ENCODE peak calls at places on chromosome 2, in nine cellular contexts. Q is H54; B is Calu3; T is activated T-helper 1 cell treated with anti-CD3 and anti-CD28 coated beads, Interleukin-2, amount 50 U/mL, for 16 hours; X is activated effector memory CD4-positive, alpha-beta T cell treated with anti-CD3 and anti-CD28 coated beads, Interleukin-2, amount 50 U/mL, for 16 hours; U is Daoy; A is activated CD8-positive, alpha-beta memory T cell treated with anti-CD3 and anti-CD28 coated beads for 24 hours; G is HS-5; D is HT1080. S is an unnamed sample.

GRCh38 chr2:178363252-178363651 is 87.7 kb downstream of the PRKRA start:
- DNase-seq in Q (peak; percentile 15), B (peak; percentile 48), T (no peak), X (no peak), U (no peak), A (no peak), G (no peak), D (peak; percentile 46), S (peak; percentile 88)

GRCh38 chr2:167946367-167946955 is 300.9 kb downstream of the STK39 start:
- DNase-seq in Q (no peak), B (no peak), T (no peak), X (no peak), U (no peak), A (no peak), G (no peak), D (no peak), S (no peak)

GRCh38 chr2:239257511-239257937 is 143.3 kb downstream of the HDAC4 start:
- DNase-seq in Q (peak; percentile 73), B (no peak), T (no peak), X (no peak), U (peak; percentile 84), A (no peak), G (peak; percentile 66), D (peak; percentile 79), S (peak; percentile 80)

GRCh38 chr2:120803764-120804335 is 68.2 kb downstream of the GLI2 start:
- DNase-seq in Q (no peak), B (no peak), T (no peak), X (no peak), U (peak; percentile 46), A (no peak), G (no peak), D (no peak), S (peak; percentile 35)

GRCh38 chr2:647003-647560 is 30.1 kb downstream of the TMEM18 start:
- DNase-seq in Q (no peak), B (no peak), T (no peak), X (peak; percentile 48), U (no peak), A (peak; percentile 32), G (no peak), D (no peak), S (no peak)

GRCh38 chr2:5985551-5986229 is 293.5 kb downstream of the SOX11 start:
- DNase-seq in Q (no peak), B (no peak), T (no peak), X (no peak), U (no peak), A (no peak), G (no peak), D (no peak), S (no peak)

GRCh38 chr2:229780856-229781773 is 66.8 kb upstream of the DNER start:
- DNase-seq in Q (peak; percentile 20), B (no peak), T (no peak), X (no peak), U (peak; percentile 15), A (no peak), G (peak; percentile 36), D (peak; percentile 59), S (peak; percentile 54)

GRCh38 chr2:46643493-46643892 is 164.1 kb downstream of the TMEM247 start:
- DNase-seq in Q (no peak), B (peak; percentile 27), T (no peak), X (no peak), U (no peak), A (no peak), G (no peak), D (peak; percentile 20), S (no peak)

GRCh38 chr2:151973013-151973900 is 125.6 kb downstream of the CACNB4 start:
- DNase-seq in Q (no peak), B (no peak), T (no peak), X (no peak), U (no peak), A (no peak), G (no peak), D (no peak), S (no peak)

GRCh38 chr2:241818229-241818942 is 9.4 kb downstream of the NEU4 start:
- DNase-seq in Q (no peak), B (no peak), T (no peak), X (no peak), U (no peak), A (peak; percentile 49), G (no peak), D (no peak), S (no peak)

GRCh38 chr2:230739961-230740360 is 27.3 kb downstream of the CAB39 start:
- DNase-seq in Q (no peak), B (no peak), T (no peak), X (no peak), U (no peak), A (no peak), G (no peak), D (no peak), S (no peak)

GRCh38 chr2:73020306-73020656 is 51.2 kb downstream of the SFXN5 start:
- DNase-seq in Q (no peak), B (no peak), T (no peak), X (peak; percentile 41), U (no peak), A (peak; percentile 17), G (no peak), D (no peak), S (no peak)

GRCh38 chr2:38748857-38749804 is 2.0 kb downstream of the SRSF7 start:
- DNase-seq in Q (no peak), B (no peak), T (no peak), X (no peak), U (no peak), A (no peak), G (no peak), D (no peak), S (no peak)

GRCh38 chr2:229297284-229297683 is 26.2 kb upstream of the PID1 start:
- DNase-seq in Q (no peak), B (no peak), T (no peak), X (no peak), U (no peak), A (no peak), G (no peak), D (no peak), S (no peak)

S was measured in RWPE1.